ENCODE peak calls at places on chromosomes 7 and 10, in seven cellular contexts. H is GM13977, B is HL-60, U is stomach, L is anterior cingulate cortex, Y is activated B cell treated with CpG ODN at 0.5 μM for 24 hours, M is HTR-8/SVneo. O is an unnamed sample.

GRCh38 chr10:660980-661890 is 28.2 kb downstream of the DIP2C start:
- DNase-seq in B (no peak), M (no peak), Y (no peak), H (no peak), U (no peak), L (no peak), O (no peak)

GRCh38 chr10:114081911-114082583 is 38.4 kb downstream of the ADRB1 start:
- DNase-seq in M (no peak), L (no peak), Y (no peak), H (no peak), B (no peak), U (no peak), O (no peak)

GRCh38 chr10:116470768-116471415 is 43.2 kb downstream of the PNLIPRP3 start:
- DNase-seq in M (peak), H (no peak), B (no peak), Y (no peak), U (no peak), L (no peak), O (no peak)

GRCh38 chr10:17249820-17250219 is 21.8 kb downstream of the VIM start:
- DNase-seq in U (no peak), M (no peak), H (no peak), Y (no peak), L (no peak), B (no peak), O (peak)

GRCh38 chr7:139679731-139680594 is 97.8 kb downstream of the HIPK2 start:
- DNase-seq in U (peak), L (no peak), Y (no peak), M (no peak), H (no peak), B (no peak), O (peak)

GRCh38 chr7:5827755-5828154 is 46.3 kb upstream of the RNF216 start:
- DNase-seq in Y (no peak), H (peak), U (no peak), L (no peak), B (no peak), M (peak), O (no peak)

GRCh38 chr10:16891375-16892313 is 74.4 kb upstream of the RSU1 start:
- DNase-seq in B (no peak), U (peak), Y (no peak), L (no peak), H (no peak), M (peak), O (peak)

GRCh38 chr7:149880871-149881301 is 7.1 kb downstream of the ATP6V0E2 start:
- DNase-seq in L (peak), Y (no peak), B (no peak), U (no peak), M (no peak), H (no peak), O (no peak)

GRCh38 chr10:125779403-125780327 is 4.0 kb upstream of the MMP21 start:
- DNase-seq in Y (no peak), L (no peak), B (no peak), H (no peak), M (no peak), U (no peak), O (no peak)

GRCh38 chr10:58660577-58661255 is 148.0 kb downstream of the BICC1 start:
- DNase-seq in L (no peak), U (no peak), B (no peak), M (no peak), H (no peak), Y (no peak), O (no peak)

GRCh38 chr10:17847586-17848296 is 38.6 kb downstream of the MRC1 start:
- DNase-seq in Y (no peak), L (no peak), B (no peak), M (no peak), U (no peak), H (no peak), O (peak)

GRCh38 chr10:12614390-12615003 is 265.1 kb downstream of the CAMK1D start:
- DNase-seq in L (no peak), M (no peak), B (no peak), H (no peak), U (no peak), Y (no peak), O (no peak)

GRCh38 chr10:102744374-102745051 is 765 bp downstream of the WBP1L start:
- DNase-seq in M (no peak), H (no peak), B (no peak), L (no peak), Y (no peak), U (peak), O (peak)

GRCh38 chr10:96072673-96073072 is 29.3 kb downstream of the CCNJ start:
- DNase-seq in B (no peak), U (no peak), L (no peak), H (no peak), Y (no peak), M (no peak), O (peak)

GRCh38 chr10:114259825-114260224 is 20.8 kb downstream of the VWA2 start:
- DNase-seq in H (no peak), Y (no peak), B (no peak), L (no peak), M (no peak), U (no peak), O (peak)

GRCh38 chr7:2641406-2642393 is 9.9 kb downstream of the TTYH3 start:
- DNase-seq in H (peak), U (peak), L (peak), M (no peak), Y (peak), B (peak), O (peak)

GRCh38 chr7:132141109-132141508 is 435.2 kb downstream of the PLXNA4 start:
- DNase-seq in U (no peak), B (no peak), H (no peak), M (no peak), Y (no peak), L (no peak), O (no peak)

GRCh38 chr10:6180480-6181110 is 22.1 kb upstream of the PFKFB3 start:
- DNase-seq in M (no peak), L (no peak), H (no peak), Y (no peak), U (no peak), B (no peak), O (no peak)

GRCh38 chr7:104923010-104923421 is 91.0 kb upstream of the KMT2E start:
- DNase-seq in U (peak), B (peak), H (peak), L (peak), Y (peak), M (peak), O (peak)

GRCh38 chr7:151426486-151426905 is 13.4 kb downstream of the CRYGN start:
- DNase-seq in H (no peak), Y (no peak), U (peak), B (no peak), L (no peak), M (peak), O (peak)

GRCh38 chr10:94194256-94194655 is 168.5 kb downstream of the NOC3L start:
- DNase-seq in M (peak), U (no peak), L (no peak), B (no peak), Y (no peak), H (no peak), O (peak)

GRCh38 chr10:373015-373414 is 237.8 kb downstream of the ZMYND11 start:
- DNase-seq in U (no peak), L (no peak), B (no peak), H (no peak), M (no peak), Y (no peak), O (peak)

GRCh38 chr7:55019691-55020480 is 1.1 kb downstream of the EGFR start:
- DNase-seq in L (no peak), H (peak), Y (no peak), U (peak), B (no peak), M (peak), O (no peak)

GRCh38 chr7:2517004-2517403 is 2.6 kb upstream of the LFNG start:
- DNase-seq in U (no peak), L (no peak), Y (no peak), M (peak), H (no peak), B (no peak), O (peak)

GRCh38 chr10:81026597-81026996 is 488.9 kb downstream of the SH2D4B start:
- DNase-seq in Y (no peak), U (no peak), B (no peak), M (no peak), H (no peak), L (no peak), O (no peak)

GRCh38 chr10:33073641-33074410 is 115.8 kb upstream of the ITGB1 start:
- DNase-seq in B (no peak), Y (no peak), M (no peak), H (no peak), U (no peak), L (no peak), O (no peak)

GRCh38 chr10:30094601-30095000 is 35.2 kb upstream of the JCAD start:
- DNase-seq in Y (no peak), L (no peak), H (no peak), U (no peak), B (no peak), M (no peak), O (no peak)

GRCh38 chr7:84490661-84491060 is 296.1 kb upstream of the SEMA3A start:
- DNase-seq in M (no peak), U (no peak), L (no peak), H (no peak), Y (no peak), B (no peak), O (no peak)

GRCh38 chr7:44486693-44487092 is 3.8 kb downstream of the NUDCD3 start:
- DNase-seq in U (peak), L (no peak), Y (no peak), M (no peak), H (no peak), B (no peak), O (peak)

GRCh38 chr10:111874586-111874985 is 309.0 kb downstream of the GPAM start:
- DNase-seq in H (no peak), B (no peak), L (no peak), Y (no peak), U (no peak), M (no peak), O (no peak)

GRCh38 chr10:35607475-35608316 is 2.6 kb downstream of the GJD4 start:
- DNase-seq in Y (no peak), L (no peak), M (no peak), B (no peak), U (no peak), H (peak), O (no peak)

O was measured in IMR-90.